ENCODE peak calls at places on chromosomes 1 and 21, in six cellular contexts. X is K562, H is HCT116, V is GM12878, C is HepG2, I is H1. L is an unnamed sample.

GRCh38 chr1:213418268-213419068 is 367.4 kb downstream of the RPS6KC1 start:
- DNase-seq in V (no peak), H (no peak), C (no peak), X (no peak), I (no peak), L (no peak)

GRCh38 chr1:207088161-207088560 is 499 bp upstream of the C4BPB start:
- DNase-seq in I (no peak), H (no peak), X (no peak), C (no peak), V (no peak), L (no peak)

GRCh38 chr1:224219612-224220011 is 36.6 kb downstream of the DEGS1 start:
- DNase-seq in H (no peak), C (no peak), I (no peak), V (no peak), X (no peak), L (no peak)

GRCh38 chr21:44349847-44350772 is 3.3 kb upstream of the TRPM2 start:
- DNase-seq in V (no peak), C (no peak), X (no peak), I (no peak), H (no peak), L (no peak)

GRCh38 chr1:227934476-227935313 is 13.0 kb downstream of the WNT9A start:
- DNase-seq in C (peak), H (peak), V (no peak), X (peak), I (no peak), L (no peak)

GRCh38 chr1:23543707-23544443 is 12.8 kb upstream of the E2F2 start:
- DNase-seq in V (no peak), I (no peak), X (no peak), H (no peak), C (no peak), L (no peak)

GRCh38 chr1:154809436-154810413 is 60.4 kb downstream of the KCNN3 start:
- DNase-seq in V (no peak), C (no peak), I (no peak), X (no peak), H (no peak), L (no peak)

GRCh38 chr1:174217787-174218574 is 58.7 kb downstream of the RABGAP1L start:
- DNase-seq in V (no peak), I (no peak), C (peak), H (peak), X (no peak), L (peak)

GRCh38 chr1:4617506-4617905 is 36.9 kb upstream of the AJAP1 start:
- DNase-seq in H (no peak), X (no peak), V (no peak), C (no peak), I (no peak), L (no peak)

GRCh38 chr21:43733060-43733459 is 14.1 kb downstream of the PDXK start:
- DNase-seq in I (no peak), X (no peak), V (no peak), C (no peak), H (no peak), L (no peak)

GRCh38 chr1:39501666-39502065 is 10.2 kb downstream of the BMP8A start:
- DNase-seq in H (no peak), V (no peak), I (no peak), X (no peak), C (no peak), L (no peak)

GRCh38 chr1:61605607-61606321 is 119.2 kb downstream of the TM2D1 start:
- DNase-seq in I (no peak), H (no peak), X (no peak), C (no peak), V (no peak), L (no peak)

GRCh38 chr1:10947181-10947580 is 65.3 kb upstream of the TARDBP start:
- DNase-seq in I (no peak), C (no peak), X (no peak), H (no peak), V (no peak), L (no peak)

GRCh38 chr1:78032964-78033796 is 12.6 kb upstream of the GIPC2 start:
- DNase-seq in C (no peak), X (no peak), I (no peak), H (no peak), V (no peak), L (no peak)

GRCh38 chr1:189606795-189607476 is 870.7 kb downstream of the BRINP3 start:
- DNase-seq in C (no peak), H (no peak), V (no peak), I (no peak), X (no peak), L (no peak)

GRCh38 chr21:46022551-46023107 is 41.1 kb downstream of the COL6A1 start:
- DNase-seq in I (no peak), H (no peak), C (peak), X (peak), V (no peak), L (no peak)

GRCh38 chr1:87334351-87335174 is 5.9 kb downstream of the LMO4 start:
- DNase-seq in X (peak), V (no peak), H (no peak), I (peak), C (no peak), L (peak)

GRCh38 chr1:226891846-226892533 is 21.6 kb downstream of the PSEN2 start:
- DNase-seq in X (no peak), I (no peak), H (no peak), V (no peak), C (no peak), L (no peak)

GRCh38 chr21:44089001-44089911 is 17.9 kb upstream of the PWP2 start:
- DNase-seq in I (peak), V (no peak), X (no peak), H (no peak), C (no peak), L (no peak)

GRCh38 chr1:3911981-3912808 is 12.1 kb upstream of the C1orf174 start:
- DNase-seq in X (no peak), H (no peak), V (no peak), C (no peak), I (no peak), L (no peak)

GRCh38 chr1:113391643-113392271 is 1.4 kb downstream of the MAGI3 start:
- DNase-seq in H (no peak), V (no peak), I (no peak), C (peak), X (no peak), L (no peak)

GRCh38 chr1:168386949-168387586 is 106.4 kb downstream of the TBX19 start:
- DNase-seq in H (peak), I (peak), X (no peak), V (no peak), C (no peak), L (no peak)

GRCh38 chr1:71223949-71224348 is 143.1 kb upstream of the ZRANB2 start:
- DNase-seq in X (no peak), I (no peak), H (no peak), V (no peak), C (no peak), L (no peak)

GRCh38 chr1:203796223-203796747 is 862 bp downstream of the ZBED6 start:
- DNase-seq in X (no peak), H (no peak), I (no peak), C (peak), V (peak), L (no peak)

GRCh38 chr1:241837901-241838300 is 10.1 kb upstream of the EXO1 start:
- DNase-seq in H (no peak), I (no peak), C (no peak), X (no peak), V (no peak), L (no peak)

GRCh38 chr21:44965251-44966022 is 25.6 kb downstream of the SLX9 start:
- DNase-seq in H (no peak), X (no peak), I (no peak), V (no peak), C (no peak), L (no peak)

GRCh38 chr1:246106342-246106763 is 400.7 kb downstream of the SMYD3 start:
- DNase-seq in X (peak), C (no peak), I (no peak), V (no peak), H (no peak), L (no peak)

GRCh38 chr1:37177230-37177864 is 143.0 kb upstream of the GRIK3 start:
- DNase-seq in X (peak), C (peak), H (peak), V (no peak), I (peak), L (peak)
- TF ChIP-seq ZNF274 in X (no peak), C (no peak), H (no peak), V (no peak), I (no peak), L (no peak)

DNA sequence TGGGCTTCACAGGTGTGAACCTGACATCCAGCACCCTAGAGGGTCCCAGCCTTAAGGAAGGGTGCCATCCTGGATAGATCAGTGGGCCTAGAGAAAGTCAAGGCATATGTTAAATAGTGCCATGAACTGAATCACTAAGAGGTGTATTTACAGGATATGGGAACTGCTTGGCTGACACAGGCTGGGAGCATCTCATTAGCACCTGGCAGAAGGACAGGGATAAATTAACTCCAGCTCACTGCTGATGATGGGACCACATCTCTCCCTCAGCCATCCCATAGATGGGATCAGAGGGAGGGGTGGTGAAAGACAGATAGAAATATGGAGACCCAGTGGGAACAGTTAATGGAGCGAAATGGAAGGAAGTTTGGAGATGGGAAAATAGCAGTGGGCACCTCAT is 122.0 kb downstream of the IGSF21 start:
- DNase-seq in H (no peak), V (no peak), X (no peak), C (no peak), I (no peak), L (no peak)
- TF ChIP-seq YY1 in H (no peak), V (no peak), X (no peak), C (no peak), I (no peak), L (no peak)

GRCh38 chr1:28296401-28297220 is 32.2 kb upstream of the MED18 start:
- DNase-seq in I (peak), X (peak), C (peak), V (no peak), H (no peak), L (peak)
- TF ChIP-seq ZNF274 in I (no peak), X (no peak), C (no peak), V (no peak), H (no peak), L (no peak)

GRCh38 chr1:7535934-7536878 is 234.9 kb upstream of the VAMP3 start:
- DNase-seq in C (no peak), V (no peak), I (peak), H (no peak), X (no peak), L (peak)
- TF ChIP-seq YY1 in C (no peak), V (no peak), I (no peak), H (no peak), X (no peak), L (no peak)

DNA sequence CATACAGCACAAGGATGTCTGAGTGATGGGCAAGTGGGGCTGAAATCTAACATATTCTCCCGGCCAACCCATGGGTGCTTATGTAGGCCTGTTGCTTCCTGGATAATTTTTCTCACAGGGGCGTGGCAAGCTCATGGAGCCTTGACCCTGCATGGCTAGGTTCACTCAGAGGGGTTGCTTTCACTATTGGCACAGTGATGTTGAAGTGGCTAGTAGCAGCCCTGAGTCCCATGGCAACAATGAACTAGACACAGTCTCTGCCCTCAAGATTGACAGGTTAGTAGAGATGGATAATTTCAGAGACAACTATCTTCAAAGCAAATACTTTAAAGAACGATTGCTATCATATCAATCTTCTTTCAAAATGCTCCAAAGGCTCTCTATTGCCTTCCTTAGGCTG is 6.5 kb upstream of the MAB21L3 start:
- DNase-seq in H (no peak), C (peak), V (no peak), I (no peak), X (no peak), L (no peak)
- TF ChIP-seq ZNF274 in H (no peak), C (no peak), V (no peak), I (no peak), X (no peak), L (no peak)

GRCh38 chr1:202172015-202172355 is 11.6 kb upstream of the PTPN7 start:
- DNase-seq in X (no peak), C (no peak), I (no peak), V (no peak), H (no peak), L (no peak)
- TF ChIP-seq YY1 in X (no peak), C (no peak), I (no peak), V (no peak), H (no peak), L (no peak)

DNA sequence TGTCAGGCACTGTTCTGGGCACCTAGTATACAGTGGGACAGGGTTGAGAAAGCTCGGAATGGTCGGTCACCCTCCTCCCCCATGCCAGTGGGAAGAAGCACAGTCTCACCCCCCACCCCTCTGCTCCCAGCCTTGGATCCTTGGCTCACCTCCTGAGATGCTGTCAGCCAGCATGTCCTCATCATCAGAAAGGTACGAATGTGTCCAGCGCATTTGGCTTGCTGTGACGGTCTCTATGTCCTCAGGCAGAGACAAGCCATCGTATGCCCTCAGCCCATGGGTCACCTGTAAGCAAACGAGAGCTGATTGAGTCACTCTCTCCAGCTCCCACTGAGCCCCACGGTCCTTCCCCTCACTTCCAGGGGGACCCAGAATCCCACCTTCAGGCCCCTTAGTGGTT is 41.1 kb downstream of the HSPG2 start:
- DNase-seq in I (no peak), X (no peak), V (no peak), H (no peak), C (no peak), L (no peak)
- TF ChIP-seq ZNF274 in I (no peak), X (no peak), V (no peak), H (no peak), C (no peak), L (no peak)

L was measured in NT2/D1.